ENCODE peak calls at places on chromosome 12, in six cellular contexts. R is GM20000, S is astrocyte, K is HFF-Myc, L is cardiac muscle cell, J is lower leg skin. Y is an unnamed sample.

GRCh38 chr12:126355346-126355745 is 1290.1 kb downstream of the AACS start:
- DNase-seq in R (no peak), L (no peak), S (no peak), J (no peak), K (peak; percentile 5), Y (no peak)

GRCh38 chr12:46771268-46771837 is 54.4 kb downstream of the SLC38A4 start:
- DNase-seq in S (peak; percentile 10), L (peak; percentile 11), K (no peak), J (no peak), R (no peak), Y (no peak)

GRCh38 chr12:46387697-46388096 is 15.1 kb upstream of the SLC38A2 start:
- DNase-seq in J (no peak), R (no peak), K (no peak), L (no peak), S (no peak), Y (no peak)

GRCh38 chr12:34391771-34392581 is 369.7 kb downstream of the ALG10 start:
- DNase-seq in L (no peak), R (no peak), J (no peak), K (no peak), S (no peak), Y (peak; percentile 12)

GRCh38 chr12:40663781-40664180 is 28.5 kb upstream of the CNTN1 start:
- DNase-seq in K (no peak), J (no peak), R (no peak), L (no peak), S (no peak), Y (no peak)

GRCh38 chr12:3160081-3160480 is 82.9 kb downstream of the TSPAN9 start:
- DNase-seq in S (peak; percentile 30), R (no peak), J (no peak), K (no peak), L (no peak), Y (no peak)

GRCh38 chr12:10027311-10028099 is 3.0 kb upstream of the CLEC9A start:
- DNase-seq in K (peak; percentile 5), R (no peak), S (peak; percentile 1), J (no peak), L (no peak), Y (no peak)

GRCh38 chr12:112848972-112849371 is 57.4 kb downstream of the RPH3A start:
- DNase-seq in R (no peak), K (no peak), L (no peak), S (no peak), J (no peak), Y (no peak)

GRCh38 chr12:93608313-93608712 is 35.8 kb downstream of the SOCS2 start:
- DNase-seq in L (no peak), J (no peak), S (no peak), K (no peak), R (no peak), Y (no peak)

GRCh38 chr12:59548930-59549329 is 46.9 kb upstream of the SLC16A7 start:
- DNase-seq in S (no peak), R (no peak), J (no peak), K (no peak), L (no peak), Y (no peak)

GRCh38 chr12:112182499-112182898 is 57.1 kb downstream of the TRAFD1 start:
- DNase-seq in S (no peak), R (no peak), J (no peak), K (no peak), L (no peak), Y (peak; percentile 56)

GRCh38 chr12:52213541-52214420 is 19.3 kb upstream of the KRT7 start:
- DNase-seq in K (no peak), S (peak; percentile 39), R (peak; percentile 71), L (peak; percentile 88), J (no peak), Y (peak; percentile 81)

GRCh38 chr12:27347779-27348178 is 15.1 kb downstream of the BMAL2 start:
- DNase-seq in K (no peak), J (no peak), S (no peak), L (no peak), R (no peak), Y (no peak)

GRCh38 chr12:58171914-58172313 is 230.5 kb downstream of the ATP23 start:
- DNase-seq in S (peak; percentile 45), K (peak; percentile 14), L (no peak), J (no peak), R (no peak), Y (no peak)

GRCh38 chr12:100138048-100138907 is 4.4 kb downstream of the BLTP3B start:
- DNase-seq in L (peak; percentile 30), R (no peak), J (no peak), S (no peak), K (no peak), Y (no peak)

GRCh38 chr12:60070541-60070940 is 474.7 kb downstream of the SLC16A7 start:
- DNase-seq in J (no peak), K (no peak), S (peak; percentile 16), L (no peak), R (no peak), Y (no peak)

GRCh38 chr12:57175428-57176138 is 28.2 kb upstream of the LRP1-AS start:
- DNase-seq in R (no peak), S (peak; percentile 49), L (peak; percentile 66), J (peak; percentile 81), K (no peak), Y (peak; percentile 77)

GRCh38 chr12:107963625-107964024 is 165.5 kb upstream of the WSCD2 start:
- DNase-seq in S (no peak), R (no peak), L (no peak), J (no peak), K (no peak), Y (no peak)

GRCh38 chr12:27998170-27999110 is 25.9 kb upstream of the PTHLH start:
- DNase-seq in R (no peak), S (no peak), L (no peak), J (no peak), K (no peak), Y (no peak)

GRCh38 chr12:80936353-80936641 is 1.4 kb downstream of the LIN7A start:
- DNase-seq in K (no peak), J (no peak), L (peak; percentile 68), S (no peak), R (no peak), Y (no peak)

GRCh38 chr12:77407951-77408350 is 342.6 kb upstream of the E2F7 start:
- DNase-seq in L (no peak), R (no peak), K (no peak), J (no peak), S (no peak), Y (no peak)

GRCh38 chr12:116737774-116738657 is at the start of the genes RNFT2 and SPRING1:
- DNase-seq in S (peak; percentile 99), R (peak; percentile 100), K (peak; percentile 97), L (peak; percentile 98), J (peak; percentile 100), Y (peak; percentile 100)
- TF ChIP-seq CTCF in S (no peak), R (no peak), K (no peak), L (no peak), J (no peak), Y (no peak)

DNA sequence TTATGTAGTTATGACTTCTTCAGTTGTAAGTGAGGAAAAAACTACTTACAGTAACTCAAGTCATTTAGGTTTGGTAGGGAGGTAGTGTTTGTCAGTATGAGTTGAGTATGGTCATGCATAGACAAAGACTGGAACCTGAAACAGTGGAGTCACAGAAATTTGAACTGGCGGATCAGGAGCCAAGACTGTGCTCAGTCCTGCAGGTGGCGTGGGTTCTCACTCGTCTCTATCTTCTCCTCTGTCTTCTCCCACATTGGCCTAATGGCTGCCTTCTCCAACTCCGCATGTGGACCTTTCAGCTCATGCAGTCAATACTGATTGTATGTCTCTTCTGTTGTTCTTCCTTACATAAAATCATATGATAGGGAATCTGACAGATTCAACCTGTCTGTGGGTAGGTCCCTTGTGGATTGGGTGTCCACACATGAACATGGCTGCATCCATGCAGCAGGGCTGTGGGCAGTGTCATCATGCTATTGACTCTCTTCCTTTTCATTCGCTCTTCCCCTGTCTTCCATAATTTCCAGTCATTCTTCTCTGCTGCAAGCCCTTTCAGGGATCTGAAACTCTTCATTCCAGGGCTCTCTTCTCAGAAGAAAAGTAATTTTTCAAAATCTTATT is 78.8 kb upstream of the NEDD1 start:
- DNase-seq in S (no peak), R (no peak), J (no peak), L (no peak), K (no peak), Y (no peak)
- TF ChIP-seq CTCF in S (no peak), R (no peak), J (no peak), L (no peak), K (peak; percentile 8), Y (no peak)

DNA sequence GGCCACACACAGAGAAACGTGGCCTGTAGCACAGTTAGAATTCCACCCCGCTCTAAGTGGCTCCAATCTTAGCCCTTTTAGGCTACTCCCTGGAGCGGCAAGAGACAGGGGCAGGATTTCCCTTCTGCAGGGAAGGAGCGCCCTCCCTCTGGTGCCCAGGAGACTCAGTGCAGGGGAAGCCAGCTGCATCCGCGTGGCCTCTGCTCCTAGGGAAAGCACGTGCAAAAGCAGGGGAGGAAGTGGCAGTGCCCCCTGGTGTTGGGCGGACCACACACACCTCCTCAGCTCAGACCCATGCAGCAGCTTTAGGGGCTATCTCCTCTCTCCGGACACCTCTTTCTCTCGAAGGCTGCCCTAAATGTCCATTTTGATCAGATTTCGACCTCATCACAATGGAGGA is 50.0 kb downstream of the SPRING1 start:
- DNase-seq in L (peak; percentile 22), R (no peak), S (no peak), J (no peak), K (no peak), Y (peak; percentile 50)
- TF ChIP-seq CTCF in L (peak; percentile 47), R (no peak), S (peak; percentile 28), J (no peak), K (peak; percentile 72), Y (peak; percentile 22)

GRCh38 chr12:122303068-122303467 is 36.8 kb upstream of the VPS33A start:
- DNase-seq in K (no peak), R (no peak), S (no peak), J (no peak), L (no peak), Y (no peak)

GRCh38 chr12:122309564-122310121 is 43.3 kb upstream of the VPS33A start:
- DNase-seq in L (no peak), S (no peak), J (no peak), K (no peak), R (no peak), Y (no peak)

GRCh38 chr12:122304924-122305323 is 38.6 kb upstream of the VPS33A start:
- DNase-seq in L (no peak), R (no peak), J (no peak), S (no peak), K (no peak), Y (no peak)

GRCh38 chr12:122308811-122309210 is 42.5 kb upstream of the VPS33A start:
- DNase-seq in K (no peak), R (no peak), L (no peak), S (peak; percentile 34), J (no peak), Y (no peak)

GRCh38 chr12:122306407-122306806 is 40.1 kb upstream of the VPS33A start:
- DNase-seq in K (no peak), L (no peak), R (no peak), S (no peak), J (no peak), Y (no peak)
- TF ChIP-seq CTCF in K (no peak), L (no peak), R (peak; percentile 20), S (no peak), J (no peak), Y (no peak)

GRCh38 chr12:125186471-125187147 is 121.4 kb downstream of the AACS start:
- DNase-seq in R (peak; percentile 40), S (peak; percentile 18), J (no peak), K (no peak), L (no peak), Y (no peak)
- TF ChIP-seq CTCF in R (no peak), S (no peak), J (no peak), K (no peak), L (no peak), Y (no peak)

Y was measured in GM13976.